ENCODE peak calls at places on chromosomes 4 and X, in eight cellular contexts. L is choroid plexus epithelial cell, C is astrocyte of the spinal cord, H is uterus, M is sigmoid colon, N is MCF 10A, S is GM10248, O is GM13977. B is an unnamed sample.

GRCh38 chr4:108690738-108691137 is 40.3 kb downstream of the OSTC start:
- DNase-seq in H (no peak), O (no peak), M (no peak), C (no peak), N (peak), S (no peak), L (peak), B (no peak)

GRCh38 chrX:106927023-106927422 is 6.8 kb downstream of the CLDN2 start:
- DNase-seq in H (no peak), O (no peak), S (no peak), C (no peak), L (no peak), N (no peak), M (no peak), B (no peak)

GRCh38 chrX:25206761-25207160 is 191.0 kb upstream of the ARX start:
- DNase-seq in O (no peak), M (no peak), S (no peak), N (peak), L (no peak), C (peak), H (no peak), B (peak)

GRCh38 chr4:154164931-154165839 is 326.4 kb downstream of the DCHS2 start:
- DNase-seq in N (peak), M (no peak), C (peak), L (peak), O (peak), H (peak), S (no peak), B (peak)

GRCh38 chr4:110287130-110287529 is 88.7 kb upstream of the ELOVL6 start:
- DNase-seq in L (peak), C (peak), M (no peak), N (peak), O (peak), H (no peak), S (peak), B (peak)

GRCh38 chrX:122219735-122220134 is 964.3 kb upstream of the GRIA3 start:
- DNase-seq in N (peak), L (no peak), H (no peak), S (no peak), M (no peak), C (no peak), O (no peak), B (peak)

GRCh38 chrX:72131317-72132294 is at the start of gene RTL5:
- DNase-seq in S (peak), M (peak), L (peak), C (peak), N (no peak), O (peak), H (peak), B (peak)

GRCh38 chrX:30576881-30577280 is 685 bp downstream of the TASL start:
- DNase-seq in S (no peak), C (no peak), H (no peak), M (no peak), L (no peak), O (no peak), N (no peak), B (no peak)

GRCh38 chr4:71231073-71231752 is 107.6 kb upstream of the SLC4A4 start:
- DNase-seq in O (no peak), C (peak), M (peak), N (no peak), H (peak), S (no peak), L (no peak), B (no peak)

GRCh38 chr4:25637581-25638220 is 17.9 kb upstream of the SLC34A2 start:
- DNase-seq in H (no peak), N (no peak), C (no peak), L (no peak), O (no peak), S (no peak), M (no peak), B (no peak)

GRCh38 chr4:169311643-169312365 is 41.0 kb upstream of the SH3RF1 start:
- DNase-seq in L (peak), M (no peak), S (peak), O (peak), N (peak), H (no peak), C (peak), B (no peak)

GRCh38 chr4:184669251-184669650 is 19.7 kb downstream of the PRIMPOL start:
- DNase-seq in L (no peak), S (no peak), O (no peak), C (peak), M (no peak), H (no peak), N (no peak), B (no peak)

GRCh38 chrX:153885208-153885787 is 675 bp downstream of the L1CAM start:
- DNase-seq in C (no peak), H (no peak), O (no peak), M (no peak), L (no peak), N (no peak), S (no peak), B (no peak)

GRCh38 chrX:110055616-110056015 is 52.7 kb downstream of the TMEM164 start:
- DNase-seq in N (no peak), M (no peak), H (no peak), L (no peak), S (no peak), O (no peak), C (peak), B (no peak)

GRCh38 chr4:141705747-141706377 is 69.5 kb downstream of the IL15 start:
- DNase-seq in L (no peak), H (no peak), O (no peak), N (no peak), S (no peak), M (no peak), C (no peak), B (no peak)

GRCh38 chr4:161704653-161705052 is 459.1 kb downstream of the FSTL5 start:
- DNase-seq in O (no peak), S (no peak), N (no peak), L (no peak), H (no peak), M (no peak), C (no peak), B (no peak)
- TF ChIP-seq CTCF in O (no peak), S (no peak), N (no peak), L (peak), H (no peak), M (no peak), C (no peak), B (peak)

DNA sequence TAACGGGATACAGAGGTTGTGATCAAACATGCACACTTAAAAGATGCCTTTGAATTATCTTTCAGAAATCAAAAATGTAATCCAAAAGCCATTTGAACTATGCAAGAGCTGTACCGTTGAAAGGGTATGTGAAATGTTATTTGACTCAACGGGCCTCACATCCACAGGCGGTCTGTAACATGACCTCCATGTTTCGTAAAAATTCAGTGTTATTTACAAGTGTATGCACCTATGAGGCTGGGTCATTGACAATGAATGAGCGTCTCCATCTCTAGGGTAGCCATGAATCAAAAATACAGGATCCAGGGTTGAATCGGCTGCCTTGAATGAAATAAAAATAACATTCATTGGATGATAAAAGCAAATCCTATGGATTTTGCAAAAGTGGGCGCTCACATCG is 100.1 kb downstream of the CRLF2 start:
- DNase-seq in M (no peak), H (no peak), L (no peak), S (no peak), N (no peak), O (no peak), C (no peak), B (no peak)
- TF ChIP-seq CTCF in M (no peak), H (no peak), L (no peak), S (no peak), N (no peak), O (no peak), C (no peak), B (no peak)

DNA sequence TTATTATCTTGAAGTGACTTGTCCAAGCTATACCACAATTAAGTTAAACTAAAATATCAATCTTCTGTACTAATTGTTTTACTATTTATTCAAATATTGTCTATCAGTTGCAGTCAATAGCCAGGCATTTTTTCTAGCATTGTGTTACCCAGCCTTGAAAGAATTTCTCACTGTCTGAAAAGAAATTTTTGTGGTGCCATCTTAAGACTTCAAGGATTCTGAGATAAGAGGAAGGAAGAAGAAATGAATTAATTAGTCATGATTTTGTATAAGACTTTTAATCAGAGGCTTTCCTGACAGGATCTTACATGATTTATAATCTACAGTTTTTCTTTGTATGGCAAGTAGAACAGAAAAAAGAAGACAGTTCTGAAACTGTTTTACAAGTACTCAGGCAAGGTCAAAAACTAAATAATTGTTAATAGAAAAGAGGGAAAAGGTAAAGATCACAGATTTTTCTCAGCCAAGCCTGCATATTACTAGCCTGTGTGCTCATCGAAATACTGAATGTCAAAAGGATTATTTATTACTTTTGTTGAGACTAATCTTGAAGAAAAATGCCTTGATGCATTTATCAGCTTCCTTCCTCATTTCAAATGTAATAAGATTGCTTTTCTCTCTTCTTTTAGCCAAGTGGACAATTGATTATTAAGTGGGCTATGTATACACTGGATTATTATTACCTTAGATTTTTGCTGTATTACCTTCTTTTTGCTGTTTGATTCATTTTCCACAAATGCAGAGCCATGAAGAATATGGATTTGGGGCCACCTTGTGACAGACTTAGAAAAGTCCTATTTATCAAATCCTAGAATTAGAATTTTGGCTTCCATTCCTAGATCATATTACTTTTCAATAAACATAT is 53.8 kb downstream of the CXCL1 start:
- DNase-seq in C (peak), H (no peak), S (no peak), O (no peak), M (no peak), N (peak), L (peak), B (peak)
- TF ChIP-seq CTCF in C (no peak), H (peak), S (no peak), O (no peak), M (no peak), N (peak), L (peak), B (peak)

GRCh38 chrX:104372547-104372946 is 117.8 kb upstream of the ESX1 start:
- DNase-seq in H (no peak), S (no peak), N (no peak), C (no peak), M (no peak), O (no peak), L (no peak), B (no peak)

GRCh38 chrX:104370089-104370488 is 115.4 kb upstream of the ESX1 start:
- DNase-seq in C (no peak), S (no peak), N (peak), O (no peak), L (peak), H (no peak), M (no peak), B (no peak)
- TF ChIP-seq CTCF in C (peak), S (no peak), N (no peak), O (no peak), L (peak), H (no peak), M (no peak), B (peak)

GRCh38 chr4:159487284-159487747 is 384.4 kb downstream of the RAPGEF2 start:
- DNase-seq in L (peak), C (peak), H (no peak), M (no peak), N (peak), O (peak), S (peak), B (peak)
- TF ChIP-seq CTCF in L (peak), C (peak), H (peak), M (peak), N (peak), O (peak), S (peak), B (peak)

B was measured in foreskin keratinocyte.